ENCODE peak calls at places on chromosomes 13 and 19, in five cellular contexts. One of them, this sample, is unnamed.

GRCh38 chr19:18397242-18398202 is at the start of gene LRRC25:
- DNase-seq in tibial artery: peak; percentile 78
- DNase-seq in GM23338: peak; percentile 96
- DNase-seq in WERI-Rb-1: no peak
- DNase-seq in right cardiac atrium: peak; percentile 79
- DNase-seq in this sample: peak; percentile 56

GRCh38 chr13:42066542-42066941 is 18.1 kb downstream of the DGKH start:
- DNase-seq in tibial artery: no peak
- DNase-seq in GM23338: no peak
- DNase-seq in WERI-Rb-1: no peak
- DNase-seq in right cardiac atrium: no peak
- DNase-seq in this sample: no peak

GRCh38 chr19:17778621-17779280 is 16.2 kb upstream of the B3GNT3 start:
- DNase-seq in tibial artery: no peak
- DNase-seq in GM23338: peak; percentile 79
- DNase-seq in WERI-Rb-1: no peak
- DNase-seq in right cardiac atrium: no peak
- DNase-seq in this sample: peak; percentile 54

GRCh38 chr13:38350114-38350617 is 515 bp downstream of the UFM1 start:
- DNase-seq in tibial artery: peak; percentile 78
- DNase-seq in GM23338: peak; percentile 51
- DNase-seq in WERI-Rb-1: peak; percentile 37
- DNase-seq in right cardiac atrium: peak; percentile 72
- DNase-seq in this sample: peak; percentile 55

GRCh38 chr13:36766295-36766694 is 52.7 kb upstream of the RFXAP start:
- DNase-seq in tibial artery: no peak
- DNase-seq in GM23338: peak; percentile 17
- DNase-seq in WERI-Rb-1: no peak
- DNase-seq in right cardiac atrium: no peak
- DNase-seq in this sample: no peak

GRCh38 chr13:76668141-76668540 is 218.1 kb downstream of the KCTD12 start:
- DNase-seq in tibial artery: no peak
- DNase-seq in GM23338: no peak
- DNase-seq in WERI-Rb-1: no peak
- DNase-seq in right cardiac atrium: no peak
- DNase-seq in this sample: no peak

GRCh38 chr19:6967962-6968361 is 53.3 kb downstream of the MBD3L2B start:
- DNase-seq in tibial artery: no peak
- DNase-seq in GM23338: no peak
- DNase-seq in WERI-Rb-1: no peak
- DNase-seq in right cardiac atrium: no peak
- DNase-seq in this sample: no peak

GRCh38 chr19:39131255-39131755 is 5.7 kb downstream of the PAK4 start:
- DNase-seq in tibial artery: no peak
- DNase-seq in GM23338: no peak
- DNase-seq in WERI-Rb-1: no peak
- DNase-seq in right cardiac atrium: peak; percentile 87
- DNase-seq in this sample: peak; percentile 80

GRCh38 chr13:36325912-36326311 is 20.3 kb downstream of the SPART start:
- DNase-seq in tibial artery: no peak
- DNase-seq in GM23338: no peak
- DNase-seq in WERI-Rb-1: no peak
- DNase-seq in right cardiac atrium: no peak
- DNase-seq in this sample: no peak

GRCh38 chr19:1223018-1223855 is 14.6 kb downstream of the CBARP start:
- DNase-seq in tibial artery: no peak
- DNase-seq in GM23338: peak; percentile 81
- DNase-seq in WERI-Rb-1: peak; percentile 79
- DNase-seq in right cardiac atrium: peak; percentile 72
- DNase-seq in this sample: peak; percentile 55

GRCh38 chr13:61463027-61463426 is 47.4 kb upstream of the PCDH20 start:
- DNase-seq in tibial artery: no peak
- DNase-seq in GM23338: no peak
- DNase-seq in WERI-Rb-1: no peak
- DNase-seq in right cardiac atrium: no peak
- DNase-seq in this sample: no peak

GRCh38 chr13:114071441-114071840 is 61.0 kb downstream of the RASA3 start:
- DNase-seq in tibial artery: peak; percentile 49
- DNase-seq in GM23338: no peak
- DNase-seq in WERI-Rb-1: no peak
- DNase-seq in right cardiac atrium: no peak
- DNase-seq in this sample: no peak

DNA sequence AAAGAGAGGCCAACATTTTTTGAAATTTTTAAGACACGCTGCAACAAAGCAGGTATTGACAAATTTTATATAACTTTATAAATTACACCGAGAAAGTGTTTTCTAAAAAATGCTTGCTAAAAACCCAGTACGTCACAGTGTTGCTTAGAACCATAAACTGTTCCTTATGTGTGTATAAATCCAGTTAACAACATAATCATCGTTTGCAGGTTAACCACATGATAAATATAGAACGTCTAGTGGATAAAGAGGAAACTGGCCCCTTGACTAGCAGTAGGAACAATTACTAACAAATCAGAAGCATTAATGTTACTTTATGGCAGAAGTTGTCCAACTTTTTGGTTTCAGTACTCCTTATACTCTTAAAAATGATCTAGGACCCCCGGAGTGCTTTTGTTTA is 1.2 kb downstream of the BRCA2 start:
- DNase-seq in tibial artery: no peak
- DNase-seq in GM23338: no peak
- DNase-seq in WERI-Rb-1: no peak
- DNase-seq in right cardiac atrium: no peak
- DNase-seq in this sample: peak; percentile 44
- H3K27ac ChIP-seq in tibial artery: no peak overlapping the region
- H3K27ac ChIP-seq in GM23338: no peak overlapping the region
- H3K27ac ChIP-seq in WERI-Rb-1: peak overlapping the region; percentile 99
- H3K27ac ChIP-seq in right cardiac atrium: no peak overlapping the region
- H3K27ac ChIP-seq in this sample: peak overlapping the region; percentile 99

GRCh38 chr13:112930192-112930591 is 38.8 kb upstream of the MCF2L start:
- DNase-seq in tibial artery: no peak
- DNase-seq in GM23338: no peak
- DNase-seq in WERI-Rb-1: no peak
- DNase-seq in right cardiac atrium: no peak
- DNase-seq in this sample: no peak

GRCh38 chr13:112934075-112934474 is 34.9 kb upstream of the MCF2L start:
- DNase-seq in tibial artery: no peak
- DNase-seq in GM23338: no peak
- DNase-seq in WERI-Rb-1: no peak
- DNase-seq in right cardiac atrium: no peak
- DNase-seq in this sample: no peak

GRCh38 chr13:112933649-112934048 is 35.4 kb upstream of the MCF2L start:
- DNase-seq in tibial artery: no peak
- DNase-seq in GM23338: no peak
- DNase-seq in WERI-Rb-1: no peak
- DNase-seq in right cardiac atrium: no peak
- DNase-seq in this sample: no peak

GRCh38 chr13:112931028-112931934 is 37.7 kb upstream of the MCF2L start:
- DNase-seq in tibial artery: no peak
- DNase-seq in GM23338: peak; percentile 74
- DNase-seq in WERI-Rb-1: peak; percentile 88
- DNase-seq in right cardiac atrium: no peak
- DNase-seq in this sample: peak; percentile 82

GRCh38 chr13:112932971-112933370 is 36.0 kb upstream of the MCF2L start:
- DNase-seq in tibial artery: no peak
- DNase-seq in GM23338: no peak
- DNase-seq in WERI-Rb-1: no peak
- DNase-seq in right cardiac atrium: no peak
- DNase-seq in this sample: no peak
- H3K4me3 ChIP-seq in tibial artery: no peak overlapping the region
- H3K4me3 ChIP-seq in GM23338: no peak overlapping the region
- H3K4me3 ChIP-seq in WERI-Rb-1: no peak overlapping the region
- H3K4me3 ChIP-seq in right cardiac atrium: no peak overlapping the region
- H3K4me3 ChIP-seq in this sample: no peak overlapping the region

DNA sequence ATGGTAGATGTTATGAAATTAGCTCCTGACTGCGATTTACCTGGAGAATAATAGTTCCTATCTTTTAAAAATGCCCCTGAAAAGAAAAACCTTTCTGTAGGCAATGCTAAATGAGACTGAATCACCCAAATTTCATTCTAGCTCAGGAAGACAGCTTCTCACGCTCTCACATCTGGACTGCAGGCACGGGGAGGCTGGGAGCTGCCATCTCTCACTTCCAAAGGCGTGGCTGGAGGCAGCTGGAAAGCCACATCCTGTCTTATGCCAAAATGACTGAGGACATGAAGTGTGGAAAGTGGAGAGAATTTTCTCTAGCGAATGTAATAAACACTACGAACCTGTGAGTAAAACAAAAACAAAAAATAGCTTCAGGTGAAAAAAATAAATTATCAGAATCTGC is 58.0 kb upstream of the UBL3 start:
- DNase-seq in tibial artery: no peak
- DNase-seq in GM23338: no peak
- DNase-seq in WERI-Rb-1: no peak
- DNase-seq in right cardiac atrium: peak; percentile 61
- DNase-seq in this sample: peak; percentile 59
- H3K27ac ChIP-seq in tibial artery: no peak overlapping the region
- H3K27ac ChIP-seq in GM23338: no peak overlapping the region
- H3K27ac ChIP-seq in WERI-Rb-1: no peak overlapping the region
- H3K27ac ChIP-seq in right cardiac atrium: no peak overlapping the region
- H3K27ac ChIP-seq in this sample: no peak overlapping the region

DNA sequence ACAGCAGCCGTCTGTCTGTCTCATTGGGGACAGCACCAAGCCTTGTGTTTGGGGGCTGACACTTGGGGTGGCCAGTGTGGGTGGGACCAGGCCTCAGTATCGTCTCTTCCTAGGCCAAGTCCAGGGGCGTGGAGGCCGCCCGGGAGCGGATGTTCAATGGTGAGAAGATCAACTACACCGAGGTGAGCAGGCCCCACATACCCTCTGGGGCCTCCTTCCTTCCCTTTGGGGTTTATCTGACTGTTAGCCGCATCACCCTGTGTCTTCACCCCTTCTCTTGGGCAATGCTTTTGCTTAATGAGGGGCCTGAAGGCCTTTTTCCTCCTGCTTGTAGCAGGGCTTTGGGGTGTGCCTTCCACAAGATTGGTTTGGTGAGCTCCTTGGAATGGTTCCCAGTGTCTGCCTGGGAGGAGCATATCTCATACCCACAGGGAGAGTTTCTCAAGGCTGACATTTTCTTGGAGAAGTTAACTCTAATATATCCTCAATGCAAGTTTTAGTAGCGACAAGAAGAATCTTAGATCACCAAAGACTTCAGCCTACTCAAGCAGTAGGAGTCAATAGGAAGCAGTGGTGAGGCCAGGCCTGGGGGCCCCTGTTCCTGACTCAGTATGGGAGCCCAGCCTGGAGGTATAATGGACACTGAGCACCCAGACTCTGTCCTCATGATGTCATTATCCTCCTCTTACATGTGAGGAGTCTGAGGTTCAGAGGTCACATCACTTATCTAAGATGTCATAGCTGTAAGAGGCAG is 1.9 kb downstream of the GPI start:
- DNase-seq in tibial artery: no peak
- DNase-seq in GM23338: no peak
- DNase-seq in WERI-Rb-1: no peak
- DNase-seq in right cardiac atrium: no peak
- DNase-seq in this sample: no peak
- H3K4me3 ChIP-seq in tibial artery: peak overlapping the region; percentile 67
- H3K4me3 ChIP-seq in GM23338: peak overlapping the region; percentile 96
- H3K4me3 ChIP-seq in WERI-Rb-1: no peak overlapping the region
- H3K4me3 ChIP-seq in right cardiac atrium: peak overlapping the region; percentile 92
- H3K4me3 ChIP-seq in this sample: no peak overlapping the region

DNA sequence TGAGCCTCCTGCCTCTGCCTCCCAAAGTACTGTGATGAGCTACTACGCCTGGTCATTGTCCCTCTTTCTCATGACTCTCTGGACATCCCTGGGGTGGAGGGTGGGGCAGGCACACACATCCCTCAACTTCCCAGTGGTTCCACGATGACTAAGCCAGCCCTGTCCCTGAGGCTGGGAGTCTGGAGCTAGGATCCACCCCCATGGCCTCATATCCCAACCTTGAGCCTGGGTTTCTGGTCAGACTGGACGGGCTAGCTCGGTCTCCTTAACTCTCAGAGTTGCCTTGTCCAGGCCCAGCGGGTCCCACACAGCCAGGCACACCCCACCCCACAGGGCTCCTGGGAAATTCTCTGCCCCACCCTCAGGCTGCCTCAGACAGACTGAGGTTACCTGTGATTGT is 19.6 kb downstream of the IER2 start:
- DNase-seq in tibial artery: no peak
- DNase-seq in GM23338: no peak
- DNase-seq in WERI-Rb-1: no peak
- DNase-seq in right cardiac atrium: no peak
- DNase-seq in this sample: peak; percentile 22
- H3K27ac ChIP-seq in tibial artery: peak overlapping the region; percentile 45
- H3K27ac ChIP-seq in GM23338: no peak overlapping the region
- H3K27ac ChIP-seq in WERI-Rb-1: no peak overlapping the region
- H3K27ac ChIP-seq in right cardiac atrium: no peak overlapping the region
- H3K27ac ChIP-seq in this sample: no peak overlapping the region

GRCh38 chr13:40116008-40116407 is 460.5 kb downstream of the COG6 start:
- DNase-seq in tibial artery: no peak
- DNase-seq in GM23338: peak; percentile 5
- DNase-seq in WERI-Rb-1: no peak
- DNase-seq in right cardiac atrium: no peak
- DNase-seq in this sample: no peak
- H3K4me3 ChIP-seq in tibial artery: no peak overlapping the region
- H3K4me3 ChIP-seq in GM23338: no peak overlapping the region
- H3K4me3 ChIP-seq in WERI-Rb-1: no peak overlapping the region
- H3K4me3 ChIP-seq in right cardiac atrium: no peak overlapping the region
- H3K4me3 ChIP-seq in this sample: no peak overlapping the region

DNA sequence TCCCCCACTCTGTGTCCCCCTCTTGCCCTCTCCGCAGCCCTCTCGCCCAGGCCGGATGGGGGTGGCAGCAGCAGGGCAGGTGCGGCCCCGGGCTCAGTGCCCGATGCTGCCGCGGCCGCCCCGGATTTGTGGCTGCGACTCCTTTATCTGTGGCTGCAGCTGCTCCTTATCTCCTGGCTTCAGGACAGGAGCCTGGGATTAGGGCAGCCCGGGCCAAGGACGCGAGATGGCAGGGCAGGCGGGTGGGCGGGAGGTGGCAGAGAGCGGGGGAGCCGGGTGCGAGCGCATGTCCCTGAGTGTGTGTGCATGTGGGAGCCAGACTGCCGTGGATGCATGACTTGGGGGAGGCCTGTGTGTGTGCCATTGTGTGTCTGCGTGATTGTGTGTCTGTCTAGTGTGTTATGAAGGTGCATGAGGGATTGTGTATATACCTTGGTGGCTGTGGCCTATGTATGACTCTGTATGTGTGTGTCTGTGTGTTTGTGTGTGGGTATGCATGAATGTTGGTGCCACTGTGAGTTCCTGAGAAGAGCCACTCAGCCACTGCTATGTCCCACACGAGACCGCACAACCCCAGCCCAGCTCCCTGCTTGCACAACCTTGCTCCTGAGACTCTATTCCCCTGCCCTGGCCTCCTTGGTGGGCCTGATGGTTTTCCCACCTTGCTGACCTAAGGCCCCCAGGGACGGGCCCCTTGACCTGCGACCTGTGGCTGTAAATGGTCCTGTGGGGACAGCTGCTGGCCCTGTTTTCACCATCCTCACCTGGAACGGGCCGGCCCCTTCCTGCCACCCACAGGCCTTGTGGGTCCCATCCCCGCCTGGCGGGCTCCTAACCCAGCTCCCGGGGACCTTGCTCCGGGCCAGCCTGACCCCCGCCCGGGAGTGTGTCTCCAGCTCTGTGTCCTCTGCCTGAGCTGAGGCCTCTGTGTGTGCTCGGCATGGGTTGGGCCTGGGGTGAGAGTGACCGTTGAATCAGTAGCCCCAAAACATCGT is 5.3 kb upstream of the NRTN start:
- DNase-seq in tibial artery: no peak
- DNase-seq in GM23338: no peak
- DNase-seq in WERI-Rb-1: peak; percentile 81
- DNase-seq in right cardiac atrium: peak; percentile 90
- DNase-seq in this sample: peak; percentile 78
- H3K27ac ChIP-seq in tibial artery: no peak overlapping the region
- H3K27ac ChIP-seq in GM23338: no peak overlapping the region
- H3K27ac ChIP-seq in WERI-Rb-1: peak overlapping the region; percentile 65
- H3K27ac ChIP-seq in right cardiac atrium: no peak overlapping the region
- H3K27ac ChIP-seq in this sample: no peak overlapping the region

GRCh38 chr13:112760440-112760839 is 70.6 kb downstream of the ATP11A start:
- DNase-seq in tibial artery: no peak
- DNase-seq in GM23338: no peak
- DNase-seq in WERI-Rb-1: no peak
- DNase-seq in right cardiac atrium: no peak
- DNase-seq in this sample: no peak
- H3K4me3 ChIP-seq in tibial artery: no peak overlapping the region
- H3K4me3 ChIP-seq in GM23338: no peak overlapping the region
- H3K4me3 ChIP-seq in WERI-Rb-1: no peak overlapping the region
- H3K4me3 ChIP-seq in right cardiac atrium: no peak overlapping the region
- H3K4me3 ChIP-seq in this sample: no peak overlapping the region